ENCODE peak calls at places on chromosomes 7 and 10, in six cellular contexts. P, T, M, J, I and S are unnamed samples.

GRCh38 chr10:13925924-13926435 is 339.2 kb downstream of the PRPF18 start:
- DNase-seq in M (no peak), P (no peak), I (no peak), J (no peak), T (no peak), S (no peak)

GRCh38 chr10:102644066-102644645 is at the start of gene TRIM8:
- DNase-seq in T (peak; percentile 32), J (no peak), P (peak; percentile 21), I (peak; percentile 61), M (no peak), S (no peak)

GRCh38 chr7:44087914-44088838 is 5.8 kb upstream of the POLM start:
- DNase-seq in J (peak; percentile 57), T (peak; percentile 84), I (peak; percentile 55), P (peak; percentile 82), M (no peak), S (peak; percentile 94)

GRCh38 chr7:121286742-121287699 is 41.8 kb upstream of the WNT16 start:
- DNase-seq in T (peak; percentile 41), P (peak; percentile 53), I (peak; percentile 57), J (no peak), M (no peak), S (no peak)

GRCh38 chr10:131161087-131161486 is 150.4 kb downstream of the TCERG1L start:
- DNase-seq in I (no peak), J (no peak), P (no peak), T (no peak), M (no peak), S (peak; percentile 72)

GRCh38 chr10:8677642-8678041 is 623.2 kb downstream of the GATA3 start:
- DNase-seq in I (no peak), T (no peak), P (no peak), M (no peak), J (no peak), S (no peak)

GRCh38 chr10:50397312-50398140 is 146.2 kb upstream of the ASAH2 start:
- DNase-seq in T (no peak), I (no peak), J (no peak), P (no peak), M (no peak), S (no peak)

GRCh38 chr7:44187636-44188416 is 1.4 kb downstream of the GCK start:
- DNase-seq in M (no peak), J (no peak), P (no peak), I (no peak), T (no peak), S (no peak)

GRCh38 chr7:16318989-16319915 is 102.1 kb downstream of the CRPPA start:
- DNase-seq in I (peak; percentile 77), M (no peak), P (peak; percentile 89), J (no peak), T (peak; percentile 60), S (no peak)

GRCh38 chr7:117993377-117994003 is 120.2 kb upstream of the CTTNBP2 start:
- DNase-seq in J (no peak), I (peak; percentile 69), M (no peak), T (peak; percentile 51), P (peak; percentile 51), S (no peak)

GRCh38 chr10:85862771-85863170 is 503.8 kb downstream of the GRID1 start:
- DNase-seq in J (no peak), I (no peak), P (no peak), T (no peak), M (no peak), S (no peak)

GRCh38 chr7:138872576-138872975 is 74.6 kb upstream of the ATP6V0A4 start:
- DNase-seq in P (peak; percentile 49), J (no peak), I (no peak), M (no peak), T (no peak), S (no peak)

GRCh38 chr7:103857435-103857834 is 132.0 kb downstream of the RELN start:
- DNase-seq in M (no peak), I (no peak), P (no peak), T (no peak), J (no peak), S (no peak)

GRCh38 chr10:110491346-110491745 is 6.4 kb upstream of the DUSP5 start:
- DNase-seq in J (no peak), M (no peak), P (no peak), I (peak; percentile 62), T (peak; percentile 17), S (no peak)

GRCh38 chr7:67738-68395 is 124.5 kb upstream of the FAM20C start:
- DNase-seq in I (no peak), M (no peak), T (peak; percentile 75), J (no peak), P (no peak), S (peak; percentile 59)

GRCh38 chr7:47627580-47628283 is 45.8 kb upstream of the TNS3 start:
- DNase-seq in P (no peak), J (no peak), T (no peak), I (no peak), M (no peak), S (no peak)